ENCODE peak calls at places on chromosome 9, in four cellular contexts. P is NCI-H524; R is DMS53; B is naive thymus-derived CD4-positive, alpha-beta T cell. I is an unnamed sample.

GRCh38 chr9:134163374-134164196 is 779 bp downstream of the RNU6ATAC start:
- DNase-seq in P (peak), R (peak), B (peak), I (no peak)

GRCh38 chr9:79213417-79214125 is 358.2 kb upstream of the TLE4 start:
- DNase-seq in P (no peak), R (no peak), B (no peak), I (no peak)

GRCh38 chr9:133634024-133634691 is 2.0 kb upstream of the DBH start:
- DNase-seq in P (no peak), R (peak), B (no peak), I (no peak)

GRCh38 chr9:126705311-126705766 is 91.6 kb downstream of the LMX1B start:
- DNase-seq in P (peak), R (peak), B (peak), I (peak)

GRCh38 chr9:104075801-104076753 is 18.0 kb upstream of the SMC2 start:
- DNase-seq in P (no peak), R (no peak), B (no peak), I (no peak)

GRCh38 chr9:21294325-21294724 is 10.8 kb downstream of the IFNA5 start:
- DNase-seq in P (peak), R (peak), B (no peak), I (peak)

GRCh38 chr9:79692857-79693571 is 121.2 kb downstream of the TLE4 start:
- DNase-seq in P (no peak), R (no peak), B (no peak), I (no peak)

GRCh38 chr9:28120241-28121025 is 547.2 kb upstream of the C9orf72 start:
- DNase-seq in P (no peak), R (peak), B (no peak), I (no peak)

GRCh38 chr9:96241391-96241809 is 60.6 kb downstream of the HSD17B3 start:
- DNase-seq in P (no peak), R (peak), B (no peak), I (no peak)

GRCh38 chr9:23557691-23558090 is 268.3 kb downstream of the ELAVL2 start:
- DNase-seq in P (no peak), R (no peak), B (no peak), I (no peak)

GRCh38 chr9:126498331-126498730 is 115.4 kb upstream of the LMX1B start:
- DNase-seq in P (no peak), R (no peak), B (no peak), I (peak)

GRCh38 chr9:93124793-93125192 is 9.3 kb downstream of the NINJ1 start:
- DNase-seq in P (no peak), R (no peak), B (no peak), I (peak)

GRCh38 chr9:4167040-4167671 is 132.7 kb downstream of the GLIS3 start:
- DNase-seq in P (no peak), R (no peak), B (no peak), I (no peak)

GRCh38 chr9:33468215-33468730 is 5.5 kb downstream of the NOL6 start:
- DNase-seq in P (no peak), R (no peak), B (no peak), I (no peak)

GRCh38 chr9:100315561-100315960 is 37.2 kb downstream of the TEX10 start:
- DNase-seq in P (no peak), R (no peak), B (no peak), I (no peak)

GRCh38 chr9:6759114-6759977 is 1.6 kb downstream of the KDM4C start:
- DNase-seq in P (no peak), R (peak), B (no peak), I (no peak)

GRCh38 chr9:129459550-129460322 is 161.2 kb downstream of the C9orf50 start:
- DNase-seq in P (no peak), R (peak), B (no peak), I (no peak)

GRCh38 chr9:35903049-35903448 is 3.0 kb upstream of the HRCT1 start:
- DNase-seq in P (peak), R (peak), B (peak), I (no peak)

GRCh38 chr9:4559238-4560182 is 69.2 kb downstream of the SLC1A1 start:
- DNase-seq in P (no peak), R (no peak), B (no peak), I (no peak)

GRCh38 chr9:83339435-83339834 is 198.8 kb downstream of the FRMD3 start:
- DNase-seq in P (no peak), R (no peak), B (no peak), I (no peak)

GRCh38 chr9:86122309-86122708 is 23.0 kb upstream of the GOLM1 start:
- DNase-seq in P (no peak), R (peak), B (no peak), I (no peak)

GRCh38 chr9:133968966-133969617 is 23.0 kb downstream of the VAV2 start:
- DNase-seq in P (no peak), R (no peak), B (no peak), I (no peak)

GRCh38 chr9:94899464-94900221 is 173.1 kb downstream of the AOPEP start:
- DNase-seq in P (no peak), R (no peak), B (no peak), I (no peak)